ENCODE peak calls at places on chromosomes 2 and 18, in five cellular contexts. I is K562, V is HepG2, T is GM12878, W is H1. H is an unnamed sample.

GRCh38 chr2:126884861-126885481 is 13.7 kb upstream of the TEX51 start:
- DNase-seq in W (no peak), I (no peak), V (no peak), T (no peak), H (no peak)

GRCh38 chr18:25662247-25662646 is 310.3 kb upstream of the ZNF521 start:
- DNase-seq in V (no peak), T (no peak), I (no peak), W (no peak), H (no peak)

GRCh38 chr2:39584283-39584972 is 81.3 kb upstream of the TMEM178A start:
- DNase-seq in T (no peak), W (no peak), V (no peak), I (no peak), H (no peak)

GRCh38 chr2:20443276-20443920 is 3.5 kb upstream of the RHOB start:
- DNase-seq in T (no peak), V (peak), I (peak), W (no peak), H (no peak)

GRCh38 chr2:43086451-43087221 is 139.8 kb downstream of the ZFP36L2 start:
- DNase-seq in T (no peak), I (no peak), W (no peak), V (peak), H (no peak)

GRCh38 chr18:25299426-25299825 is 52.5 kb downstream of the ZNF521 start:
- DNase-seq in I (no peak), V (no peak), T (no peak), W (no peak), H (no peak)

GRCh38 chr2:109284816-109285215 is 155.8 kb downstream of the SH3RF3 start:
- DNase-seq in T (no peak), I (no peak), W (no peak), V (no peak), H (no peak)

GRCh38 chr2:59390581-59390980 is 1149.5 kb upstream of the FANCL start:
- DNase-seq in W (no peak), T (no peak), I (no peak), V (no peak), H (no peak)

GRCh38 chr2:188474316-188474715 is 182.6 kb downstream of the GULP1 start:
- DNase-seq in I (no peak), W (no peak), T (no peak), V (no peak), H (no peak)

GRCh38 chr2:168180914-168181313 is 66.5 kb downstream of the STK39 start:
- DNase-seq in V (peak), W (no peak), I (no peak), T (no peak), H (no peak)

DNA sequence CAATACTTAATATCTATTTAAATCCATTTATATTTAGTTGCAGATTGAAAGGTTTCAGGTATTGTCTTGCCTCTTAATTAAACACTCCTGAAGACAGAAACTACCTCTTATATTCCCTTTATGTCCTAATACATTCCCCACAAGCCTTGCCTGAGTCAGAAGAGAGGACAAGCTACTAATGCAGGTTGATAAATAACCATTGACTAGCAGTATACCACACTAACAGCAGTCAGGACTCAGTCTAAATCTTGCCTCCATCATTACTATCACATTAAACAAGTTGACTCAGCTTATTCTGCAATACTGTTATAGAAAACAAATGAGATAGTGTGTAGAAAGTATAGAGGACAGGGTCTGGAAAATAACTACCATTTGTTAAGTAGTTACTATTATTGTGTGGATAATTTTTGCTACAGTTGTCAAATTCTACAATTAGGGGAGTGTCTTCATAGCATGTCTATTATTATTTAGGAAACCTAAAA is 63.8 kb downstream of the TTC21B start:
- DNase-seq in W (no peak), V (no peak), I (no peak), T (no peak), H (no peak)
- TF ChIP-seq TAF1 in W (no peak), V (no peak), I (no peak), T (no peak), H (no peak)

DNA sequence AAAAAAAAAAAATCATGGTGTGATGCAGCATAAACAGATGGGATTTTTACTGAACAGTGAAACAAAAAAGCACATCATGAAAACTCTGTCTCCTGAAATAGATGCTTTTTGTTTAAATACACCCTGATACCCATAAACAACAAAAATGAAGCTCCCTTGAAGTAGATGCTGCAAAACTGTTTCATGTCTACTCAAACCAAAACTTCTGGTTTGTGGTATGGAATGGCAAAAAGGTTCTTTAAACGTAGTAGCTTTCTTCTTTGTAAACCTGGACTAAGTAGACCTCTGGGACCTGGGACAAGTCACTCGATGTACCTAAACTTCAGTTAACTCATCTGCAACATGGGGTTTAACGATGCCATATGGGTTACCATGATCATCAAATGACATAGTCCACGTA is 64.4 kb upstream of the RAPH1 start:
- DNase-seq in T (peak), I (no peak), W (no peak), V (no peak), H (no peak)
- TF ChIP-seq TAF1 in T (no peak), I (no peak), W (no peak), V (no peak), H (no peak)

DNA sequence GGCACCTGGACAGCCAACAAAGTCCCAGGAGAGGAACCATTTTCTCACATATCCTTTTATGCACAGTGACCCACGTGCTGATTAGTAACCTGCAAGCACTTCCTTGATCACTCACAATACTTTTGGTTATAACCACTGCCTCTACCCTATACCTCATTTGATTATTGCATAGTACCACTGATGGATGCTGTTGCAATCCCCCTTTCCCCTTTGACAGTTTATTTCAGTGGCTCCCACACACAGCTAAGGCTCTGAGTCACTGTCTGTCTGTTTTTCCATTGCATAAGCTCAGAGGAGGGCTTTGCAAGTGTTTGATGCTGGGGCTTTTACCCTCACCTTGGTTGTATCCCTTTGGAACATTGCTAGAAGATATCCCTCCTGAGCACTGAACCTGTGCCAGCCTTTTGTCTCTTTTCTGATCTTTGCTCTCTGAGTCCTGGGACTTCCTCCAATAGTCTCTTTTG is 101.7 kb upstream of the RBBP8 start:
- DNase-seq in T (no peak), W (no peak), I (no peak), V (peak), H (no peak)
- TF ChIP-seq TAF1 in T (no peak), W (no peak), I (no peak), V (no peak), H (no peak)

DNA sequence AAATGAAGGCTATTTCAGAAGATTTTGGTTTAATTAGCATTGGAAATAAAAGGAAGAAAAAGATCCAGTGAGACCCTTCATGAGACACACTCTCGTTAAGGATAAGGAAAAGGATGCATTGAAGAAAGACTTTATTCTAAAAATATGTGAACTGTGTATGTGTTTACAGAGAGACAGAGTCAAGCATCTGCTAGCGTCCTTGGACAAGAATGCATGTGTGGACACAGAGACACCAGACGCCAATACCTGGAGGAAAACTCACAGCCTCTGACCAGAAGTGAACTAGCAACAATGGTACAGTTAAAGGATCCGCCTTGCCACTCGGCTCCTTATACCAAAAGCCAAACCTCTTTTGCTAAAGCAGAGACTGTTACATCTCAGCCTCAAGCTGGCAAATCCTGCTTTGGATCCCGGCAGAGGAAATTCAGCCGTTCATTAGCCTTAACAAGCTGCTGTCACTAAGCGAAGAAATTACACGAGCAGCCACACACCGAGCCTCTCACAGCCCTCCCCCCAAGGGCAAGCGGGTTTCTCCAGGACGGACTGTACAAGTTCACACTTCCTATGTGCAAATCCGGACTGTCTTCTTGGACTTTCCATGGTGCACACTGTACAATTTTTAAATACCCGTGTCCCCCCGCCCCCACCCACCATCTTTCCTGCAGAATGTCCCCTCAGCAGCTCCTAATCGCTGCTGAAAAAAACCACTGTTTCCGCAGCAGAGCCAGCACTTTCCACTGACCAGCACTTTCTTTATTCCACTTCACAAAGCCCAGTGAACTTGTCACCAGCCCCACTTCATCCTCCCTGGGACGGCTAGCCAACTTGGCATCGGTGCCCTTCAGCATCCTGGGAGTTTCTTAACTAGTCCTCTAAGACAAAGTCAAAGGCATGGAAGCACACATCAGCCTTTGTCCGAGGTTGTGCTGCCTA is 1.7 kb downstream of the KLF7 start:
- DNase-seq in W (no peak), I (no peak), V (peak), T (no peak), H (no peak)
- TF ChIP-seq TAF1 in W (no peak), I (no peak), V (no peak), T (no peak), H (peak)

GRCh38 chr18:9884090-9884489 is 1.7 kb upstream of the TXNDC2 start:
- DNase-seq in T (no peak), V (no peak), I (no peak), W (no peak), H (no peak)

GRCh38 chr18:9885170-9886004 is at the start of gene TXNDC2:
- DNase-seq in I (peak), V (no peak), T (no peak), W (no peak), H (no peak)

GRCh38 chr18:9887992-9888391 is 2.2 kb downstream of the TXNDC2 start:
- DNase-seq in V (no peak), T (no peak), I (no peak), W (no peak), H (no peak)

GRCh38 chr18:9886005-9886348 is 204 bp downstream of the TXNDC2 start:
- DNase-seq in T (no peak), I (no peak), W (no peak), V (no peak), H (no peak)

GRCh38 chr18:9884532-9885140 is 1.1 kb upstream of the TXNDC2 start:
- DNase-seq in I (no peak), T (no peak), V (no peak), W (no peak), H (no peak)
- TF ChIP-seq TAF1 in I (no peak), T (no peak), V (no peak), W (no peak), H (no peak)

GRCh38 chr18:13281406-13281805 is 62.8 kb downstream of the LDLRAD4 start:
- DNase-seq in T (no peak), V (no peak), W (no peak), I (no peak), H (no peak)
- TF ChIP-seq TAF1 in T (no peak), V (no peak), W (no peak), I (no peak), H (no peak)

DNA sequence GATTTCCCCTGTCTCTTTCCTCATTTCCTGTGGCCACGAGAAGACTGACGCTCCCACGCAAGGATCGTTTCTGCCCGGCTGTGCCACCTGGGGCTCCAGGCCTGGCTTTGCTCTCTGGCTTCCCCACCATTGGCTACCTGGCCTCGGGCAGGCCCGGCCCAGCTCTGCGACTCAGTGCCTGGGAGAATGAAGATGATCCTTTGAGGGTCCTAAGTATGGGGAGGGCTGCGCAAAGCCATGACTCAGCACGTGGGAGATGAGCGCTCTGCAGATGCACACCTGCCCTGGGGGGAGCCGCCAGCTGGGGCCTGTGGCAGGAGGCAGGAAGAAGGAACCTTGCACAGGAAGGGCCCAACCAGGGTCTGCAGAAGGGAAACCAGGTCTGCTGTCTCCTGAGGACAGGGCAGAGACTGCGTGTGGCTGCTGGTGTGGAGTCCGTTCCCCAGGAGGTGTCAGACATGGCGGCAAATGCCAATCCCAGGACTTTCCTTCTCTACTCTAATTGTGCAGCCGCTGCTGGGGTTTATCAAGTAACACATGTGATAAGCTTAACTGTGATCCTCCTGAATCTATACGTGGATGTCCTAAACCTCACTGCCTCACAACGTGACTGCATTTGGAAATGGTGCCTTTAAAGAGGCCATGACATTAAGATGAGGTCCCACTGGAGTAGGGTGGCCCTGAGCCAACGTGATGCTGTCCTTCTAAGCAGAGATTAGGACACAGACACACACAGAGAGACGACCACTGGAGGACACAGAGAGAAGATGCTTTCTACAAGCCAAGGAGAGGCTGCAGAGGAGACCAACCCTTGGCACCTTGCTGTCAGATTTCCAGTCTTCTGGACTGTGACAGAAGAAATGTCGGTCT is 32.8 kb downstream of the MBP start:
- DNase-seq in T (no peak), V (no peak), W (no peak), I (no peak), H (no peak)
- TF ChIP-seq TAF1 in T (no peak), V (no peak), W (no peak), I (no peak), H (no peak)

DNA sequence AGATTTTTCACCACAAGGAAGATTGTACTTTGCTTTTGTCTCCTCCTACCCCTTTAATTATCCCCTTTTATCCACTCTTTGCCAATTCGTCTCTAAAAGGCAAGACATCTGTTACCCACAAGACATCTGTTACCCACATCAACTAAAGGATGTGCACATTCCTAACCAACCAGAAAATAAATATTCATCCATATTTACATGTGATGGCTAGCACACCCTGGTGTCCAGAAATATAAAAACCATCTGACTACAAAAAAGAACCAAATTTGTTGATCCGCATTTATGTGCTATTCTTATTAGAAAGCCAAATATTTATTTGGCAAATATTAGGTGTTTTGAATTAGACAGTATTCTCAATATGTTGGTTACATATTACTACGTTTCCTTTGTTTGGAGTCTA is 35.7 kb downstream of the ACVR1C start:
- DNase-seq in I (peak), W (no peak), T (no peak), V (peak), H (no peak)
- TF ChIP-seq TAF1 in I (no peak), W (no peak), T (no peak), V (no peak), H (no peak)

GRCh38 chr18:22052405-22053105 is 116.8 kb upstream of the GATA6 start:
- DNase-seq in I (peak), V (peak), T (no peak), W (no peak), H (no peak)
- TF ChIP-seq TAF1 in I (no peak), V (no peak), T (no peak), W (no peak), H (no peak)

GRCh38 chr2:235220331-235220730 is 268.5 kb downstream of the SH3BP4 start:
- DNase-seq in V (no peak), T (no peak), I (no peak), W (no peak), H (no peak)
- TF ChIP-seq TAF1 in V (no peak), T (no peak), I (no peak), W (no peak), H (no peak)

H was measured in GM12892.